ENCODE peak calls at places on chromosomes 7 and 10, in five cellular contexts. One of them, this sample, is unnamed.

GRCh38 chr10:21369697-21370096 is 155.8 kb downstream of the SKIDA1 start:
- DNase-seq in memory B cell: no peak
- DNase-seq in activated T-helper 1 cell treated with Interleukin-2 at 50 U/mL for 16 hours: no peak
- DNase-seq in HuH-7: no peak
- DNase-seq in GM23338: no peak
- DNase-seq in this sample: no peak

GRCh38 chr7:77982926-77983550 is 184.5 kb downstream of the PHTF2 start:
- DNase-seq in memory B cell: no peak
- DNase-seq in activated T-helper 1 cell treated with Interleukin-2 at 50 U/mL for 16 hours: no peak
- DNase-seq in HuH-7: no peak
- DNase-seq in GM23338: no peak
- DNase-seq in this sample: no peak

GRCh38 chr7:27346531-27347260 is 104.1 kb downstream of the EVX1 start:
- DNase-seq in memory B cell: no peak
- DNase-seq in activated T-helper 1 cell treated with Interleukin-2 at 50 U/mL for 16 hours: no peak
- DNase-seq in HuH-7: peak; percentile 37
- DNase-seq in GM23338: peak; percentile 33
- DNase-seq in this sample: no peak

GRCh38 chr10:16996530-16996964 is 133.1 kb downstream of the CUBN start:
- DNase-seq in memory B cell: no peak
- DNase-seq in activated T-helper 1 cell treated with Interleukin-2 at 50 U/mL for 16 hours: no peak
- DNase-seq in HuH-7: no peak
- DNase-seq in GM23338: no peak
- DNase-seq in this sample: no peak

GRCh38 chr7:88169717-88170320 is 50.0 kb downstream of the SRI start:
- DNase-seq in memory B cell: no peak
- DNase-seq in activated T-helper 1 cell treated with Interleukin-2 at 50 U/mL for 16 hours: no peak
- DNase-seq in HuH-7: no peak
- DNase-seq in GM23338: peak; percentile 34
- DNase-seq in this sample: no peak

GRCh38 chr10:78139336-78139735 is 105.7 kb downstream of the RPS24 start:
- DNase-seq in memory B cell: no peak
- DNase-seq in activated T-helper 1 cell treated with Interleukin-2 at 50 U/mL for 16 hours: no peak
- DNase-seq in HuH-7: no peak
- DNase-seq in GM23338: peak; percentile 28
- DNase-seq in this sample: peak; percentile 25

GRCh38 chr7:6446977-6447588 is 671 bp downstream of the DAGLB start:
- DNase-seq in memory B cell: peak; percentile 40
- DNase-seq in activated T-helper 1 cell treated with Interleukin-2 at 50 U/mL for 16 hours: no peak
- DNase-seq in HuH-7: peak; percentile 40
- DNase-seq in GM23338: peak; percentile 81
- DNase-seq in this sample: peak; percentile 70

GRCh38 chr10:121332829-121333765 is 265.1 kb downstream of the FGFR2 start:
- DNase-seq in memory B cell: no peak
- DNase-seq in activated T-helper 1 cell treated with Interleukin-2 at 50 U/mL for 16 hours: no peak
- DNase-seq in HuH-7: no peak
- DNase-seq in GM23338: no peak
- DNase-seq in this sample: no peak

GRCh38 chr7:80583901-80584300 is 54.5 kb upstream of the CD36 start:
- DNase-seq in memory B cell: no peak
- DNase-seq in activated T-helper 1 cell treated with Interleukin-2 at 50 U/mL for 16 hours: no peak
- DNase-seq in HuH-7: no peak
- DNase-seq in GM23338: no peak
- DNase-seq in this sample: no peak

GRCh38 chr10:126216221-126216701 is 172.0 kb downstream of the ADAM12 start:
- DNase-seq in memory B cell: no peak
- DNase-seq in activated T-helper 1 cell treated with Interleukin-2 at 50 U/mL for 16 hours: no peak
- DNase-seq in HuH-7: no peak
- DNase-seq in GM23338: no peak
- DNase-seq in this sample: no peak

GRCh38 chr7:75739796-75740672 is 1.3 kb upstream of the HIP1 start:
- DNase-seq in memory B cell: no peak
- DNase-seq in activated T-helper 1 cell treated with Interleukin-2 at 50 U/mL for 16 hours: no peak
- DNase-seq in HuH-7: no peak
- DNase-seq in GM23338: peak; percentile 86
- DNase-seq in this sample: no peak

GRCh38 chr7:1086588-1087461 is 1.1 kb upstream of the GPER1 start:
- DNase-seq in memory B cell: peak; percentile 94
- DNase-seq in activated T-helper 1 cell treated with Interleukin-2 at 50 U/mL for 16 hours: peak; percentile 58
- DNase-seq in HuH-7: peak; percentile 99
- DNase-seq in GM23338: peak; percentile 90
- DNase-seq in this sample: peak; percentile 88

GRCh38 chr7:6238309-6238925 is 34.0 kb downstream of the CYTH3 start:
- DNase-seq in memory B cell: no peak
- DNase-seq in activated T-helper 1 cell treated with Interleukin-2 at 50 U/mL for 16 hours: no peak
- DNase-seq in HuH-7: peak; percentile 24
- DNase-seq in GM23338: no peak
- DNase-seq in this sample: no peak

GRCh38 chr7:83856094-83856493 is 207.2 kb upstream of the SEMA3E start:
- DNase-seq in memory B cell: no peak
- DNase-seq in activated T-helper 1 cell treated with Interleukin-2 at 50 U/mL for 16 hours: no peak
- DNase-seq in HuH-7: no peak
- DNase-seq in GM23338: no peak
- DNase-seq in this sample: no peak

GRCh38 chr7:133126422-133126821 is 44.5 kb upstream of the CHCHD3 start:
- DNase-seq in memory B cell: no peak
- DNase-seq in activated T-helper 1 cell treated with Interleukin-2 at 50 U/mL for 16 hours: no peak
- DNase-seq in HuH-7: no peak
- DNase-seq in GM23338: no peak
- DNase-seq in this sample: no peak

GRCh38 chr7:5629941-5630340 is 151.5 kb downstream of the RNF216 start:
- DNase-seq in memory B cell: no peak
- DNase-seq in activated T-helper 1 cell treated with Interleukin-2 at 50 U/mL for 16 hours: peak; percentile 29
- DNase-seq in HuH-7: no peak
- DNase-seq in GM23338: no peak
- DNase-seq in this sample: no peak

GRCh38 chr10:22652988-22653431 is 61.4 kb downstream of the PIP4K2A start:
- DNase-seq in memory B cell: no peak
- DNase-seq in activated T-helper 1 cell treated with Interleukin-2 at 50 U/mL for 16 hours: no peak
- DNase-seq in HuH-7: no peak
- DNase-seq in GM23338: no peak
- DNase-seq in this sample: no peak

GRCh38 chr7:149884541-149884940 is 10.8 kb downstream of the ATP6V0E2 start:
- DNase-seq in memory B cell: no peak
- DNase-seq in activated T-helper 1 cell treated with Interleukin-2 at 50 U/mL for 16 hours: no peak
- DNase-seq in HuH-7: no peak
- DNase-seq in GM23338: no peak
- DNase-seq in this sample: no peak

GRCh38 chr10:60203993-60204618 is 185.6 kb downstream of the ANK3 start:
- DNase-seq in memory B cell: no peak
- DNase-seq in activated T-helper 1 cell treated with Interleukin-2 at 50 U/mL for 16 hours: no peak
- DNase-seq in HuH-7: peak; percentile 9
- DNase-seq in GM23338: peak; percentile 70
- DNase-seq in this sample: no peak

GRCh38 chr10:76086571-76087260 is 655.3 kb downstream of the LRMDA start:
- DNase-seq in memory B cell: no peak
- DNase-seq in activated T-helper 1 cell treated with Interleukin-2 at 50 U/mL for 16 hours: no peak
- DNase-seq in HuH-7: peak; percentile 52
- DNase-seq in GM23338: peak; percentile 72
- DNase-seq in this sample: peak; percentile 51

GRCh38 chr7:72080865-72081264 is 331.3 kb downstream of the CALN1 start:
- DNase-seq in memory B cell: no peak
- DNase-seq in activated T-helper 1 cell treated with Interleukin-2 at 50 U/mL for 16 hours: no peak
- DNase-seq in HuH-7: no peak
- DNase-seq in GM23338: no peak
- DNase-seq in this sample: no peak

This sample was measured in WTC11.